ENCODE peak calls at places on chromosome 17, in ten cellular contexts. E, H, L, J, P, U, M, I, K and Z are unnamed samples.

GRCh38 chr17:80511222-80512180 is 33.1 kb upstream of the RPTOR start:
- DNase-seq in E (no peak), H (peak; percentile 28), L (no peak), J (no peak), P (no peak), U (no peak), M (no peak), I (no peak), K (no peak), Z (no peak)

GRCh38 chr17:22517716-22518115 is 825.4 kb downstream of the KCNJ18 start:
- DNase-seq in E (peak; percentile 0), H (no peak), L (no peak), J (no peak), P (no peak), U (no peak), M (no peak), I (no peak), K (no peak), Z (no peak)

GRCh38 chr17:4236456-4236855 is 27.3 kb downstream of the ANKFY1 start:
- DNase-seq in E (no peak), H (no peak), L (no peak), J (no peak), P (no peak), U (no peak), M (peak; percentile 29), I (no peak), K (no peak), Z (no peak)

GRCh38 chr17:58109197-58109596 is 26.0 kb downstream of the DYNLL2 start:
- DNase-seq in E (no peak), H (no peak), L (no peak), J (no peak), P (no peak), U (no peak), M (no peak), I (no peak), K (no peak), Z (no peak)

GRCh38 chr17:75753514-75754377 is 11.2 kb downstream of the GALK1 start:
- DNase-seq in E (peak; percentile 96), H (peak; percentile 77), L (no peak), J (peak; percentile 83), P (peak; percentile 73), U (peak; percentile 50), M (peak; percentile 60), I (no peak), K (no peak), Z (peak; percentile 74)

GRCh38 chr17:46157443-46158107 is 35.7 kb downstream of the KANSL1 start:
- DNase-seq in E (no peak), H (no peak), L (no peak), J (no peak), P (no peak), U (peak; percentile 76), M (peak; percentile 78), I (no peak), K (no peak), Z (no peak)

GRCh38 chr17:56149266-56150036 is 3.8 kb upstream of the ANKFN1 start:
- DNase-seq in E (no peak), H (no peak), L (no peak), J (no peak), P (no peak), U (no peak), M (no peak), I (no peak), K (no peak), Z (no peak)

GRCh38 chr17:8015957-8016631 is 13.7 kb downstream of the GUCY2D start:
- DNase-seq in E (no peak), H (peak; percentile 38), L (no peak), J (no peak), P (peak; percentile 38), U (no peak), M (no peak), I (no peak), K (no peak), Z (no peak)

GRCh38 chr17:79126139-79126538 is 51.5 kb downstream of the ENGASE start:
- DNase-seq in E (no peak), H (no peak), L (peak; percentile 40), J (no peak), P (no peak), U (no peak), M (no peak), I (no peak), K (no peak), Z (no peak)

GRCh38 chr17:58323420-58324408 is 4.9 kb downstream of the TSPOAP1 start:
- DNase-seq in E (no peak), H (no peak), L (no peak), J (no peak), P (no peak), U (no peak), M (no peak), I (no peak), K (no peak), Z (no peak)

GRCh38 chr17:57634713-57635465 is 110.2 kb downstream of the CCDC182 start:
- DNase-seq in E (no peak), H (no peak), L (no peak), J (no peak), P (no peak), U (peak; percentile 40), M (peak; percentile 8), I (no peak), K (no peak), Z (no peak)

GRCh38 chr17:73189417-73190099 is 3.3 kb upstream of the COG1 start:
- DNase-seq in E (peak; percentile 39), H (no peak), L (peak; percentile 45), J (no peak), P (peak; percentile 58), U (peak; percentile 51), M (peak; percentile 53), I (no peak), K (no peak), Z (no peak)

GRCh38 chr17:71184716-71185115 is 936.1 kb upstream of the SOX9 start:
- DNase-seq in E (no peak), H (no peak), L (no peak), J (no peak), P (no peak), U (no peak), M (peak; percentile 61), I (no peak), K (no peak), Z (no peak)

GRCh38 chr17:2392252-2393183 is 8.3 kb downstream of the MNT start:
- DNase-seq in E (peak; percentile 98), H (peak; percentile 97), L (peak; percentile 95), J (peak; percentile 96), P (peak; percentile 98), U (peak; percentile 95), M (peak; percentile 92), I (peak; percentile 81), K (peak; percentile 74), Z (peak; percentile 99)
- TF ChIP-seq CTCF in E (no peak), H (no peak), L (no peak), J (no peak), P (no peak), U (no peak), M (no peak), I (no peak), K (no peak), Z (no peak)

GRCh38 chr17:42025191-42025579 is 5.3 kb downstream of the NKIRAS2 start:
- DNase-seq in E (no peak), H (no peak), L (no peak), J (no peak), P (no peak), U (no peak), M (no peak), I (no peak), K (no peak), Z (no peak)
- TF ChIP-seq CTCF in E (no peak), H (peak; percentile 44), L (no peak), J (no peak), P (peak; percentile 55), U (no peak), M (no peak), I (no peak), K (no peak), Z (peak; percentile 55)

GRCh38 chr17:21374455-21375161 is 1.5 kb upstream of the KCNJ12 start:
- DNase-seq in E (no peak), H (no peak), L (no peak), J (no peak), P (no peak), U (no peak), M (no peak), I (no peak), K (no peak), Z (no peak)
- TF ChIP-seq CTCF in E (no peak), H (no peak), L (no peak), J (peak; percentile 22), P (no peak), U (no peak), M (no peak), I (no peak), K (no peak), Z (no peak)

GRCh38 chr17:27353469-27354050 is 59.6 kb downstream of the WSB1 start:
- DNase-seq in E (peak; percentile 98), H (peak; percentile 90), L (peak; percentile 95), J (peak; percentile 92), P (peak; percentile 97), U (peak; percentile 94), M (peak; percentile 92), I (peak; percentile 82), K (peak; percentile 50), Z (peak; percentile 88)

GRCh38 chr17:27355419-27355818 is 61.5 kb downstream of the WSB1 start:
- DNase-seq in E (no peak), H (no peak), L (no peak), J (no peak), P (no peak), U (no peak), M (no peak), I (no peak), K (no peak), Z (no peak)

GRCh38 chr17:27354051-27354490 is 60.2 kb downstream of the WSB1 start:
- DNase-seq in E (no peak), H (no peak), L (no peak), J (no peak), P (no peak), U (no peak), M (no peak), I (no peak), K (no peak), Z (no peak)

GRCh38 chr17:27356091-27356705 is 62.3 kb downstream of the WSB1 start:
- DNase-seq in E (no peak), H (no peak), L (no peak), J (no peak), P (no peak), U (no peak), M (no peak), I (no peak), K (no peak), Z (no peak)

GRCh38 chr17:27354491-27355081 is 60.7 kb downstream of the WSB1 start:
- DNase-seq in E (peak; percentile 56), H (no peak), L (peak; percentile 11), J (no peak), P (no peak), U (no peak), M (peak; percentile 23), I (no peak), K (no peak), Z (no peak)
- TF ChIP-seq CTCF in E (no peak), H (no peak), L (no peak), J (peak; percentile 11), P (no peak), U (no peak), M (no peak), I (no peak), K (no peak), Z (no peak)

GRCh38 chr17:41583137-41584127 is 3.3 kb downstream of the KRT14 start:
- DNase-seq in E (no peak), H (no peak), L (peak; percentile 36), J (no peak), P (no peak), U (no peak), M (no peak), I (no peak), K (no peak), Z (no peak)
- TF ChIP-seq CTCF in E (no peak), H (no peak), L (no peak), J (no peak), P (no peak), U (no peak), M (no peak), I (no peak), K (no peak), Z (no peak)